ENCODE peak calls at places on chromosome 16, in six cellular contexts. D, A, Z, L, H and P are unnamed samples.

GRCh38 chr16:67860589-67861398 is 12.1 kb upstream of the EDC4 start:
- DNase-seq in Z (no peak), A (no peak), H (no peak), D (no peak), L (no peak), P (no peak)

GRCh38 chr16:46629331-46629843 is 8.2 kb upstream of the SHCBP1 start:
- DNase-seq in H (peak; percentile 60), A (peak; percentile 52), Z (peak; percentile 39), L (no peak), D (no peak), P (no peak)

GRCh38 chr16:68084504-68085258 is 489 bp upstream of the NFATC3 start:
- DNase-seq in A (peak; percentile 89), Z (peak; percentile 89), D (peak; percentile 81), L (peak; percentile 71), H (peak; percentile 97), P (peak; percentile 88)

GRCh38 chr16:21565816-21566669 is 33.3 kb upstream of the METTL9 start:
- DNase-seq in D (no peak), A (no peak), H (peak; percentile 92), L (no peak), Z (no peak), P (no peak)

GRCh38 chr16:49924078-49924477 is 68.2 kb upstream of the ZNF423 start:
- DNase-seq in D (no peak), H (no peak), A (no peak), L (peak; percentile 7), Z (peak; percentile 66), P (no peak)

GRCh38 chr16:72739577-72739976 is 308.4 kb downstream of the ZFHX3 start:
- DNase-seq in L (no peak), H (peak; percentile 8), A (no peak), Z (no peak), D (no peak), P (no peak)

GRCh38 chr16:71846443-71846842 is 667 bp downstream of the ATXN1L start:
- DNase-seq in L (no peak), A (peak; percentile 49), Z (no peak), H (no peak), D (no peak), P (no peak)

GRCh38 chr16:9422769-9423513 is 331.5 kb downstream of the HAPSTR1 start:
- DNase-seq in Z (no peak), L (no peak), H (no peak), D (no peak), A (no peak), P (no peak)

GRCh38 chr16:51839697-51840462 is 688.8 kb upstream of the SALL1 start:
- DNase-seq in L (no peak), Z (no peak), D (no peak), A (no peak), H (peak; percentile 15), P (no peak)

GRCh38 chr16:15900901-15901465 is 12.6 kb upstream of the CEP20 start:
- DNase-seq in L (no peak), D (no peak), A (no peak), H (no peak), Z (no peak), P (no peak)

GRCh38 chr16:47058295-47059086 is 85.0 kb upstream of the DNAJA2 start:
- DNase-seq in A (no peak), Z (peak; percentile 16), H (peak; percentile 94), D (no peak), L (no peak), P (no peak)

GRCh38 chr16:81798311-81799137 is 19.4 kb downstream of the PLCG2 start:
- DNase-seq in L (peak; percentile 97), D (no peak), Z (no peak), A (no peak), H (no peak), P (peak; percentile 53)

GRCh38 chr16:88453217-88453531 is at the start of gene ZFPM1:
- DNase-seq in A (no peak), H (no peak), D (no peak), L (no peak), Z (no peak), P (no peak)
- TF ChIP-seq POLR2A in A (peak; percentile 18), H (no peak), D (no peak), L (peak; percentile 52), Z (no peak), P (no peak)

GRCh38 chr16:69724414-69724873 is 1.9 kb downstream of the NQO1 start:
- DNase-seq in L (no peak), Z (no peak), A (no peak), D (no peak), H (no peak), P (no peak)

GRCh38 chr16:69725480-69726312 is 664 bp downstream of the NQO1 start:
- DNase-seq in Z (no peak), L (no peak), H (peak; percentile 28), D (no peak), A (no peak), P (no peak)

GRCh38 chr16:69727916-69728270 is 1.5 kb upstream of the NQO1 start:
- DNase-seq in H (no peak), L (no peak), A (no peak), D (no peak), Z (no peak), P (no peak)

GRCh38 chr16:69724981-69725479 is 1.3 kb downstream of the NQO1 start:
- DNase-seq in A (no peak), D (no peak), H (peak; percentile 26), L (no peak), Z (no peak), P (no peak)

DNA sequence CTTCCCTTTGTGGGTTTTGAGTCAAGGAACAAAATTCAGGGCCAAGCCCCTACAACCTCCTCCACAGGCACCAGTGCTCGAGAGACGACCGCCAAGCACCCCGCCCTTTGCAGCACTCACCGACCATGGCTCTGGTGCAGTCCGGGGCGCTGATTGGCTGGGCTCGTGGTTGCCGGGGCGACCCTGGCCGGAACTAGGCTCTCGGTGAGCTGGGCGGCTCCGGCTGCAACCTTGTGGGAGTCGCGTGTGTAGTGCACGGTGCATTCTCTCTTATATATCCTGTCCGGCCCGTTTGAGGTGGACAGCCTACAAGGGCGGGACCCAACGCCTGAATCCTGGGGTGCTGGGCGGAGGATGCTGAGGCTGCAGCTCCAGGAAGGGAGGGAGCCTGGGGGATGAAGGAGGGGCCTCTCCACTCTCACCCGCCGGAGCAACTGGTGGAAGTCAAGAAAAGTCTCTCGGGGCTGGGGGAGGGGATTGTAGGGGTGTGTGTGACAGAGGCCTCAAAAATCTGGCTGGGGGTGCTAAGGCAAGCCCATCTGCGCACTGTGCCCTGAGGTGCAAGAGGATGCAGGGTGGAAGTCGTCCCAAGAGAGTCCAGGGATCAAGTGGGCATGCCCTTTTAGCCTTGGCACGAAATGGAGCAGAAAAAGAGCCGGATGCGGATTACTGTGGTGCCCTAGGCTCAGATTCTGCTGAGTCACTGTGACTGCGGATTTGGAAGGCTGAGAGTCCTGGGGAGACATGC is at the start of gene NQO1:
- DNase-seq in H (peak; percentile 96), D (peak; percentile 93), L (peak; percentile 81), Z (peak; percentile 95), A (peak; percentile 96), P (peak; percentile 94)
- TF ChIP-seq TAF1 in H (peak; percentile 79), D (peak; percentile 41), L (peak; percentile 33), Z (peak; percentile 75), A (peak; percentile 70), P (peak; percentile 67)

GRCh38 chr16:4593069-4593468 is 21.6 kb downstream of the UBALD1 start:
- DNase-seq in A (peak; percentile 71), H (no peak), L (no peak), Z (no peak), D (no peak), P (no peak)

GRCh38 chr16:4588961-4589360 is 25.7 kb downstream of the UBALD1 start:
- DNase-seq in D (no peak), L (no peak), Z (no peak), A (no peak), H (no peak), P (no peak)

GRCh38 chr16:4591191-4591590 is 23.5 kb downstream of the UBALD1 start:
- DNase-seq in L (no peak), D (no peak), A (no peak), Z (peak; percentile 4), H (no peak), P (no peak)

GRCh38 chr16:4594433-4595410 is 20.0 kb downstream of the UBALD1 start:
- DNase-seq in H (no peak), Z (peak; percentile 15), L (no peak), A (no peak), D (no peak), P (no peak)

DNA sequence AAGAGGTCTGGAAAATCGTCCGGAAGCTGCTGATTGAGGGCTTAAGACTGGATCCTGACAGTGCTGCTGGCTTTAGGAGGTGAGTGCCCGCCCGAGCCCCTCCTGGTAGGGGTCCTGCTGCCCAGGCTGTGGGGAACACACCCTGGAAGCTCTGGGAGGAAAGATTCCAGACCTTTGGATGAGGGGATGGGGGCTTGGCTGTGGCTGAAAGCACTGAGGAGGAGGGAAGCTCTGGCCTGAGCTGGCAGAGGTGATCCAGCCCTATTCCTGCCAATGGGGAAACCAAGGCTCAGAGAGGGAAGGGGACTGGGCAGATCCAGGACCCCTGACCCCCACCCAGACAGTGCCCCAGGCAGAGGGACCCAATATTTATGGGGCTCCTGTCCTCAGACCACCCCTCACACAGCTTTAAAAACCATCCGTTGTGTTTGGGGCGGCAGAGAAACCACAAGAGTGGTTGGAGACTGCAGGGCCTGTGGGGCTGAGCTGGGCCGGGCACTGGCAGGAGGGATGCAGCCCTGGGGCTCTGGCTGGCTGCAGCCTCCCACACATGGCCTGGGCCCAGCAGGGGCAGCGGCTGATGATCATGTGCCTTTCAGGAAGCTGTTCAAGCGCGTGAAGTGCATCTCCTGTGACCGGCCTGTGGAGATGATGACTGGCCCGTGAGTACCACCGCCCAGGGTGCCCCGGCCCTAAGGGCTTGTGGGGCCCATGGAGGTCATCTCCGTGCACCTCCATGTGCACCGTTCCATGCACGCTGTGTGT is 22.8 kb downstream of the UBALD1 start:
- DNase-seq in Z (no peak), D (no peak), H (no peak), A (no peak), L (no peak), P (no peak)
- TF ChIP-seq POLR2AphosphoS5 in Z (no peak), D (no peak), H (no peak), A (no peak), L (no peak), P (no peak)

GRCh38 chr16:66408181-66409048 is 18.7 kb upstream of the BEAN1 start:
- DNase-seq in D (no peak), A (no peak), L (no peak), H (peak; percentile 93), Z (no peak), P (no peak)
- TF ChIP-seq POLR2A in D (no peak), A (no peak), L (no peak), H (peak; percentile 43), Z (no peak), P (no peak)

DNA sequence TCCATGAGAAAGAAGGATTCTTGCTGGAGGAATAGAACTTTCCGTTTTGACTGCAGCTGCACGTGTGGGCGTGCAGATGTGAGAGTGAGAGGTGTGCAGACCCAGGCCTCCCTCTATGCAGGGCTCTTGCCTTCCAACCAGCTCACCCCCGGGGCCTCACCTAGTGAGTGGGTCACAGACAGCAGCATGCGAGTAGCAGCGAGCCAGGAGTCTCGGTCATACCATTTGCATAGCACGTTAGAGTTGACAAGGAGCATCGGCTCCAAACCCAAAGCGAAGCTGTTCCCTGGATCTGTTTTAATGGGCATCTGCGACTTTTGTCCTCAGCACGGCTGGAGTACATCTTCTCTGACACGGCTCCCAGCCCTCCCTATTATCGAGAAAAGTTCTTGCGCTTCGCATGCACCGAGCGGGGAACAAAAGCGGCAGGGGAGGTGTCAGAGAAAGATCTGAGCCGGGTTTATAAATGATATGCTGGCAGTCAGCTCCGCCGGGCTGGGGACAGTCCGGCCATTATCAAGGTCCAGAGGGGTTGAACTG is 253.3 kb downstream of the MAF start:
- DNase-seq in D (no peak), L (no peak), A (peak; percentile 48), H (no peak), Z (no peak), P (no peak)
- TF ChIP-seq TAF1 in D (no peak), L (no peak), A (no peak), H (no peak), Z (no peak), P (no peak)